ENCODE peak calls at places on chromosomes 6 and 20, in four cellular contexts. P, V, J and W are unnamed samples.

GRCh38 chr6:22666021-22666420 is 96.7 kb downstream of the HDGFL1 start:
- DNase-seq in J (no peak), P (no peak), V (no peak), W (no peak)

GRCh38 chr6:54427396-54427910 is 119.2 kb downstream of the TINAG start:
- DNase-seq in V (no peak), J (no peak), P (no peak), W (no peak)

GRCh38 chr20:24584538-24585356 is 115.3 kb downstream of the SYNDIG1 start:
- DNase-seq in V (no peak), J (no peak), P (no peak), W (no peak)

GRCh38 chr6:72363844-72364740 is 257.8 kb upstream of the KCNQ5 start:
- DNase-seq in V (no peak), J (no peak), P (no peak), W (no peak)

GRCh38 chr20:14566505-14566904 is 229.1 kb upstream of the FLRT3 start:
- DNase-seq in V (no peak), P (no peak), J (no peak), W (no peak)

GRCh38 chr6:34235605-34236422 is 859 bp upstream of the HMGA1 start:
- DNase-seq in P (peak; percentile 95), V (peak; percentile 40), J (peak; percentile 81), W (no peak)

GRCh38 chr20:25369529-25369928 is 21.1 kb downstream of the ABHD12 start:
- DNase-seq in V (peak; percentile 41), J (no peak), P (no peak), W (no peak)

GRCh38 chr6:168061269-168062210 is 17.5 kb downstream of the FRMD1 start:
- DNase-seq in J (no peak), P (no peak), V (no peak), W (no peak)

GRCh38 chr20:9072741-9073310 is 3.9 kb downstream of the PLCB4 start:
- DNase-seq in V (no peak), J (no peak), P (peak; percentile 57), W (no peak)

GRCh38 chr6:109440325-109441068 is at the start of the genes PPIL6 and SMPD2:
- DNase-seq in V (peak; percentile 94), P (peak; percentile 92), J (peak; percentile 80), W (peak; percentile 68)

GRCh38 chr20:1331801-1332453 is 3.0 kb upstream of the SDCBP2 start:
- DNase-seq in V (no peak), J (no peak), P (no peak), W (no peak)

GRCh38 chr20:13525225-13525940 is 113.3 kb downstream of the TASP1 start:
- DNase-seq in V (no peak), P (no peak), J (no peak), W (no peak)

GRCh38 chr20:10927936-10928860 is 254.4 kb upstream of the JAG1 start:
- DNase-seq in J (no peak), V (no peak), P (no peak), W (no peak)

GRCh38 chr20:21237956-21238355 is 65.2 kb upstream of the XRN2 start:
- DNase-seq in P (no peak), J (no peak), V (no peak), W (no peak)

GRCh38 chr20:17611540-17612286 is 41.8 kb downstream of the DSTN start:
- DNase-seq in V (no peak), J (peak; percentile 18), P (peak; percentile 73), W (no peak)

GRCh38 chr6:34369385-34369784 is 23.1 kb downstream of the NUDT3 start:
- DNase-seq in J (no peak), V (no peak), P (no peak), W (no peak)

GRCh38 chr6:44119704-44120262 is 7.5 kb downstream of the MRPL14 start:
- DNase-seq in V (no peak), J (no peak), P (no peak), W (no peak)

GRCh38 chr6:148407372-148407771 is 64.7 kb downstream of the SASH1 start:
- DNase-seq in V (no peak), J (no peak), P (no peak), W (no peak)

GRCh38 chr6:10338151-10338550 is 76.7 kb downstream of the TFAP2A start:
- DNase-seq in J (no peak), V (no peak), P (no peak), W (no peak)

GRCh38 chr6:158694913-158695312 is 45.1 kb downstream of the SYTL3 start:
- DNase-seq in V (no peak), P (no peak), J (no peak), W (no peak)

GRCh38 chr6:82025271-82025670 is 222.3 kb downstream of the IBTK start:
- DNase-seq in V (no peak), J (no peak), P (no peak), W (no peak)

GRCh38 chr6:33177552-33178446 is 14.5 kb downstream of the COL11A2 start:
- DNase-seq in P (no peak), V (no peak), J (no peak), W (no peak)

DNA sequence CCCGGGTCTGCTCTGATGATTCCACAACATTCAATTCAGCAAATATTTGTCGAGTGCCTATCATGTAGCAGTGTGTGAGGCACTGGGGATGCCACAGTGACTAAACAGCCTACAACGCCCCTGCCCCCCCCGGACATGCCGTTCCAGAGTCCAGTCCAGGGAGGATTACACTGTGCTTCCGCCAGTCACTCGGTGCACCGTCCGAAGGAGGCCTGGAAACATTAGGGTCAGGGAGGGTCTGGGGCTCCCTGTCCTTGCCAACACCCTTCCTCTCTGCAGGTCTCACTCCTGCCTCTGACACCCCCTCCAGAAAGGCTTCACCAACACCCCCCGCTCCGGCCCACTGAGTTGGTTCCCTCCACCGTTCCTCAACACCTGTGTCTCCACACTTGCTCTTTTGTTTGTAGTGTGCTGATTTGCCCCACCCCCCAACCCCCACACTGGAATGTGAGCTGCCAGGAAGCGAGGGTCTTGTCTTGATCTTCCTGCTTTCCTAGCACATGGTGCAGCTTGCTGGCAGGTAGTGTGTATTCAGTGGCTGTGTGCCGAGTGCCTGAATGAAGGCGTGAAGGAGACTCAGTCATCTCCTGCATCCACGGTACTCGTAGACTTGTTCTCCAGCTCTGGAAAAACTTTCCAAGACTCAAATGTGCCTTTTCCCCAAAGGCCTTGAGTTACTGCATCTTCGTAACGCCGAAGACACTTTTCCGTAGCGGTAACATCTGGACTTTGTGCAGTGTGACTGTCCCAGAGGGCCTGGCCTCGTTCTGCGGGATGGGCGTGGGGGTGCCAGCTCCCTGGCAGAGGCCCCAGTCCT is 150.4 kb downstream of the ZDHHC14 start:
- DNase-seq in V (no peak), P (peak; percentile 80), J (no peak), W (no peak)
- H3K4me3 ChIP-seq in V (no peak overlapping the region), P (no peak overlapping the region), J (no peak overlapping the region), W (no peak overlapping the region)

GRCh38 chr6:53310751-53311585 is 37.8 kb downstream of the ELOVL5 start:
- DNase-seq in V (no peak), J (no peak), P (no peak), W (peak; percentile 97)
- H3K4me3 ChIP-seq in V (no peak overlapping the region), J (no peak overlapping the region), P (no peak overlapping the region), W (peak overlapping the region; percentile 55)

DNA sequence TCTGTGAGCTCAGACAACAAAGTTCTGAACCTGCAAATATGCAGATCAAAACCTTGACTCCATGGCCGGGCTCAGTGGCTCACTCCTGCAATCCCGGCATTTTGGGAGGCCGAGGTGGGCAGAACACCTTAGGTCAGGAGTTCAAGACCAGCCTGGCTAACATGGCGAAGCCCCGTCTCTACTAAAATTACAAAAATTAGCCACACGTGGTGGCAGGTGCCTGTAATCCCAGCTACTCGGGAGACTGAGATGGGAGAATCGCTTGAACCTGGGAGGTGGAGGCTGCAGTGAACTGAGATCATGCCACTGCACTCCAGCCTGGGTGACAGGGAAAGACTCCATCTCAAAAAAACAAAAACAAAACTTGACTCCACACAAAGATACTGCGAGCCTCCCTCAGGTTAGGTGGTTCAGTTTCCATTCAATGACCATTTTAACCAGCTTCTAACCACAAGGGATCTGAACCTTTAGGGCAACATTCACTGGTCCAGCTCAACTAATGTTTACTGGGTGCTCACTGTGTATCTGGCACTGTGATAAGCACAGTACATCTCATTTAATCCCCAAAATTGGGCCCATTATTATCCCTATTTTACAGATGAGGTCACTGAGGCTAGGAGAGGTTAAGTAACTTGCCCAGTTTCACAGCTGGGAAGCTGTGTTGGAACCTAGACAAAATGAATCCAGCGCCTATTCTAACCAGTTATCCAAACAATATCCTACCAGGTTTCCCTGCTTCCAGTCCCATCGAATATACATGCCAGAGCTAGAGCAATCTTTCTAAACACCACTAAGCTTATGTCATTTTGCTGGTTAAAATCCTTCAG is 1.8 kb downstream of the SNRPB start:
- DNase-seq in V (no peak), P (no peak), J (no peak), W (no peak)
- H3K4me3 ChIP-seq in V (peak overlapping the region; percentile 98), P (peak overlapping the region; percentile 100), J (peak overlapping the region; percentile 16), W (peak overlapping the region; percentile 91)

DNA sequence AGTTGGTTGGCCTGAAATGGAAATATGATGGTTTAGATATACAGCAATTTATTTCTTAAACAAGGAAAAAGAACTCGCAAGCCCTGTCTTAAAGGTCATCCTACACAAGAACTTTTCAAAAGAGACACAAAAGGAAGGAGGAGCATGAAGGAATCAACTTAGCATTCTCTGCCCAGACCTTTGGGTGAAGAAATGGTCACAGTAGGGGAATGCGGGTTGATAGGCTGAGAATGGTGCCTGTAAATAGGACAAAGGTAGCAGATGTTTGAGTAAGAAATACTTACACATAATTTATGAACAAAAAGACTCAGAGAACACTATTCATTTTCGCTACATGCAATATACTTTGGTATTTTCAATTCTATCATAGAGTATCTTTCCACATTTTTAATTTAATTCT is 15.0 kb downstream of the ADGRF5 start:
- DNase-seq in P (no peak), J (no peak), V (no peak), W (no peak)
- H3K4me3 ChIP-seq in P (no peak overlapping the region), J (no peak overlapping the region), V (no peak overlapping the region), W (no peak overlapping the region)

DNA sequence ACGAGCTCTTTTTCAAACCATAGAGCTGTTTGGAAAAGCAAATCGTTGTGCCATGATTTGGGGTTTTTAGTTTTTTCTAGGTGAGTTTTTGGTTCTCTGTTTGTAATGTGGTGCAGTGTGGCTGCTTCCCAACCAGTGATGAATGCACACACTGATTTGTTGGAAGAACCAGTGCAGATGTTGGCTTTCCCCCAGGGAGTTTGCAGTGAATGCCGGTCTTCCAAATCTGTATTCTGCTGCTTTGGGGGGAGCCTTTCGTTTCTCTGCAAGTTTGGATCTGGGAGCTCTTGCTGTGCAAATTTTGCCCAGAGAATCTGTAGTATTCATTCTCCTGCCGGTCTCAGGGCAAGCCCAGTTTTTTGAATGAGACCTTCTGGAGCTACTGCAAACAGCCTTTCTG is 14.5 kb downstream of the HECA start:
- DNase-seq in J (no peak), V (no peak), P (no peak), W (no peak)
- H3K4me3 ChIP-seq in J (no peak overlapping the region), V (no peak overlapping the region), P (no peak overlapping the region), W (no peak overlapping the region)